ENCODE peak calls at places on chromosomes 5 and 9, in nine cellular contexts. D is activated CD8-positive, alpha-beta memory T cell treated with anti-CD3 and anti-CD28 coated beads, Interleukin-2, amount 10 ng/mL, durations not matched to agents 7 days and 5 days; O is OCI-M1; E is H54; T is stimulated activated CD8-positive, alpha-beta memory T cell treated with anti-CD3 and anti-CD28 coated beads, Interleukin-15, amount 100 ng/mL, for 4 hours; P is AML-193; A is AG04450; H is CMK; W is activated CD4-positive, alpha-beta memory T cell treated with anti-CD3 and anti-CD28 coated beads, Interleukin-2, amount 10 ng/mL, durations not matched to agents 7 days and 5 days. M is an unnamed sample.
A peak's percentile ranks its signal among the peaks of the same experiment; 100 is the strongest.

GRCh38 chr5:87266914-87267573 is 639 bp upstream of the RASA1 start:
- DNase-seq in D (no peak), P (no peak), H (no peak), A (peak; percentile 11), T (no peak), O (no peak), W (no peak), E (no peak), M (no peak)

GRCh38 chr5:65925094-65925600 is 1.2 kb upstream of the ERBIN start:
- DNase-seq in W (peak; percentile 78), A (peak; percentile 26), P (peak; percentile 84), H (peak; percentile 62), T (peak; percentile 61), D (peak; percentile 84), O (peak; percentile 89), E (peak; percentile 26), M (peak; percentile 70)

GRCh38 chr5:81552844-81553569 is 159.1 kb upstream of the ACOT12 start:
- DNase-seq in H (no peak), A (no peak), E (no peak), T (no peak), W (no peak), P (no peak), D (no peak), O (no peak), M (no peak)

GRCh38 chr5:173671121-173671949 is 54.9 kb upstream of the BOD1 start:
- DNase-seq in A (no peak), O (peak; percentile 26), H (no peak), D (no peak), E (no peak), T (no peak), W (no peak), P (no peak), M (no peak)

GRCh38 chr9:84371737-84372136 is 31.2 kb upstream of the SLC28A3 start:
- DNase-seq in P (peak; percentile 98), O (peak; percentile 88), W (no peak), E (peak; percentile 16), A (peak; percentile 50), T (no peak), D (no peak), H (no peak), M (no peak)

GRCh38 chr5:50846261-50846660 is 179.8 kb downstream of the PARP8 start:
- DNase-seq in D (no peak), O (no peak), E (no peak), P (no peak), W (no peak), H (no peak), T (no peak), A (no peak), M (no peak)

GRCh38 chr9:95981741-95982390 is 106.4 kb downstream of the ERCC6L2 start:
- DNase-seq in E (no peak), A (no peak), D (no peak), H (no peak), P (peak; percentile 2), T (no peak), W (no peak), O (no peak), M (no peak)

GRCh38 chr5:126852104-126852531 is 75.2 kb downstream of the LMNB1 start:
- DNase-seq in H (no peak), T (no peak), P (no peak), A (no peak), D (no peak), W (no peak), E (no peak), O (no peak), M (no peak)

GRCh38 chr9:83036043-83036442 is 26.9 kb downstream of the RASEF start:
- DNase-seq in P (no peak), H (no peak), O (no peak), A (no peak), D (no peak), W (no peak), T (no peak), E (no peak), M (no peak)

GRCh38 chr5:154712518-154713437 is 42.4 kb upstream of the LARP1 start:
- DNase-seq in E (no peak), P (no peak), A (no peak), O (no peak), D (no peak), T (no peak), H (no peak), W (no peak), M (no peak)

GRCh38 chr9:95181226-95181818 is 136.2 kb downstream of the FANCC start:
- DNase-seq in T (no peak), E (no peak), H (no peak), W (no peak), O (peak; percentile 52), A (no peak), P (peak; percentile 43), D (no peak), M (no peak)

GRCh38 chr5:62115009-62115408 is 191.0 kb upstream of the KIF2A start:
- DNase-seq in T (no peak), W (no peak), E (no peak), P (no peak), D (no peak), O (no peak), H (no peak), A (no peak), M (no peak)

GRCh38 chr5:87015908-87016307 is 251.8 kb upstream of the RASA1 start:
- DNase-seq in E (no peak), T (no peak), O (peak; percentile 70), W (no peak), P (peak; percentile 87), D (no peak), A (no peak), H (no peak), M (no peak)

GRCh38 chr9:86353591-86354047 is 591 bp downstream of the TUT7 start:
- DNase-seq in P (no peak), A (no peak), O (peak; percentile 72), T (no peak), H (no peak), D (no peak), W (peak; percentile 45), E (peak; percentile 16), M (peak; percentile 19)

GRCh38 chr9:84993105-84993504 is 323.6 kb downstream of the NTRK2 start:
- DNase-seq in W (no peak), E (no peak), O (no peak), T (no peak), A (no peak), P (no peak), H (no peak), D (no peak), M (no peak)

GRCh38 chr5:35415305-35415704 is 185.0 kb upstream of the PRLR start:
- DNase-seq in A (no peak), O (no peak), P (no peak), T (no peak), D (no peak), E (no peak), H (no peak), W (no peak), M (no peak)

GRCh38 chr5:170571331-170571731 is 67.5 kb downstream of the KCNIP1 start:
- DNase-seq in A (peak; percentile 7), T (no peak), H (no peak), O (no peak), W (no peak), E (peak; percentile 76), D (no peak), P (no peak), M (no peak)